ENCODE peak calls at places on chromosomes 1 and 21, in seven cellular contexts. One of them, this sample, is unnamed.

GRCh38 chr1:211501671-211502413 is 9.9 kb upstream of the RD3 start:
- DNase-seq in kidney tubule cell: no peak
- DNase-seq in DMS 273 treated with DMSO at 0.1 percent for 48 hours: no peak
- DNase-seq in NCI-H2107: no peak
- DNase-seq in stimulated activated CD4-positive, alpha-beta T cell treated with anti-CD3 and anti-CD28 coated beads, Interleukin-2, amount 100 ng/mL, for 24 hours: no peak
- DNase-seq in GM03348: no peak
- DNase-seq in mammary epithelial cell: no peak
- DNase-seq in this sample: no peak

GRCh38 chr1:177256153-177256814 is 85.5 kb downstream of the BRINP2 start:
- DNase-seq in NCI-H2107: peak
- DNase-seq in DMS 273 treated with DMSO at 0.1 percent for 48 hours: no peak
- DNase-seq in stimulated activated CD4-positive, alpha-beta T cell treated with anti-CD3 and anti-CD28 coated beads, Interleukin-2, amount 100 ng/mL, for 24 hours: peak
- DNase-seq in GM03348: peak
- DNase-seq in kidney tubule cell: peak
- DNase-seq in mammary epithelial cell: peak
- DNase-seq in this sample: peak

GRCh38 chr1:75203415-75204277 is 69.5 kb downstream of the LHX8 start:
- DNase-seq in mammary epithelial cell: peak
- DNase-seq in GM03348: peak
- DNase-seq in NCI-H2107: no peak
- DNase-seq in stimulated activated CD4-positive, alpha-beta T cell treated with anti-CD3 and anti-CD28 coated beads, Interleukin-2, amount 100 ng/mL, for 24 hours: no peak
- DNase-seq in kidney tubule cell: peak
- DNase-seq in DMS 273 treated with DMSO at 0.1 percent for 48 hours: peak
- DNase-seq in this sample: no peak

GRCh38 chr1:211591980-211592493 is 13.1 kb upstream of the SLC30A1 start:
- DNase-seq in GM03348: peak
- DNase-seq in NCI-H2107: no peak
- DNase-seq in DMS 273 treated with DMSO at 0.1 percent for 48 hours: no peak
- DNase-seq in stimulated activated CD4-positive, alpha-beta T cell treated with anti-CD3 and anti-CD28 coated beads, Interleukin-2, amount 100 ng/mL, for 24 hours: no peak
- DNase-seq in kidney tubule cell: peak
- DNase-seq in mammary epithelial cell: peak
- DNase-seq in this sample: no peak

GRCh38 chr1:244919320-244920282 is 55.3 kb upstream of the HNRNPU start:
- DNase-seq in GM03348: no peak
- DNase-seq in kidney tubule cell: no peak
- DNase-seq in stimulated activated CD4-positive, alpha-beta T cell treated with anti-CD3 and anti-CD28 coated beads, Interleukin-2, amount 100 ng/mL, for 24 hours: no peak
- DNase-seq in NCI-H2107: no peak
- DNase-seq in DMS 273 treated with DMSO at 0.1 percent for 48 hours: no peak
- DNase-seq in mammary epithelial cell: no peak
- DNase-seq in this sample: no peak

GRCh38 chr21:37153193-37153934 is 80.3 kb downstream of the TTC3 start:
- DNase-seq in mammary epithelial cell: no peak
- DNase-seq in NCI-H2107: no peak
- DNase-seq in kidney tubule cell: no peak
- DNase-seq in GM03348: peak
- DNase-seq in DMS 273 treated with DMSO at 0.1 percent for 48 hours: no peak
- DNase-seq in stimulated activated CD4-positive, alpha-beta T cell treated with anti-CD3 and anti-CD28 coated beads, Interleukin-2, amount 100 ng/mL, for 24 hours: no peak
- DNase-seq in this sample: no peak

GRCh38 chr1:98210064-98210463 is 289.2 kb upstream of the DPYD start:
- DNase-seq in GM03348: peak
- DNase-seq in DMS 273 treated with DMSO at 0.1 percent for 48 hours: no peak
- DNase-seq in NCI-H2107: no peak
- DNase-seq in stimulated activated CD4-positive, alpha-beta T cell treated with anti-CD3 and anti-CD28 coated beads, Interleukin-2, amount 100 ng/mL, for 24 hours: no peak
- DNase-seq in mammary epithelial cell: no peak
- DNase-seq in kidney tubule cell: peak
- DNase-seq in this sample: no peak

GRCh38 chr1:182752827-182753104 is 36.8 kb upstream of the NPL start:
- DNase-seq in mammary epithelial cell: no peak
- DNase-seq in GM03348: no peak
- DNase-seq in NCI-H2107: no peak
- DNase-seq in kidney tubule cell: no peak
- DNase-seq in stimulated activated CD4-positive, alpha-beta T cell treated with anti-CD3 and anti-CD28 coated beads, Interleukin-2, amount 100 ng/mL, for 24 hours: no peak
- DNase-seq in DMS 273 treated with DMSO at 0.1 percent for 48 hours: no peak
- DNase-seq in this sample: no peak

GRCh38 chr1:150152772-150153461 is 3.2 kb downstream of the PLEKHO1 start:
- DNase-seq in mammary epithelial cell: no peak
- DNase-seq in DMS 273 treated with DMSO at 0.1 percent for 48 hours: no peak
- DNase-seq in stimulated activated CD4-positive, alpha-beta T cell treated with anti-CD3 and anti-CD28 coated beads, Interleukin-2, amount 100 ng/mL, for 24 hours: no peak
- DNase-seq in NCI-H2107: no peak
- DNase-seq in kidney tubule cell: peak
- DNase-seq in GM03348: peak
- DNase-seq in this sample: peak

GRCh38 chr21:42040411-42041180 is 30.4 kb upstream of the ZBTB21 start:
- DNase-seq in DMS 273 treated with DMSO at 0.1 percent for 48 hours: no peak
- DNase-seq in stimulated activated CD4-positive, alpha-beta T cell treated with anti-CD3 and anti-CD28 coated beads, Interleukin-2, amount 100 ng/mL, for 24 hours: no peak
- DNase-seq in mammary epithelial cell: peak
- DNase-seq in GM03348: peak
- DNase-seq in kidney tubule cell: peak
- DNase-seq in NCI-H2107: no peak
- DNase-seq in this sample: peak

GRCh38 chr1:32623775-32624174 is 26.6 kb downstream of the ZBTB8OS start:
- DNase-seq in NCI-H2107: no peak
- DNase-seq in kidney tubule cell: no peak
- DNase-seq in GM03348: no peak
- DNase-seq in mammary epithelial cell: no peak
- DNase-seq in DMS 273 treated with DMSO at 0.1 percent for 48 hours: no peak
- DNase-seq in stimulated activated CD4-positive, alpha-beta T cell treated with anti-CD3 and anti-CD28 coated beads, Interleukin-2, amount 100 ng/mL, for 24 hours: peak
- DNase-seq in this sample: no peak

GRCh38 chr1:115456441-115456961 is 118.5 kb upstream of the NGF start:
- DNase-seq in DMS 273 treated with DMSO at 0.1 percent for 48 hours: no peak
- DNase-seq in kidney tubule cell: peak
- DNase-seq in NCI-H2107: no peak
- DNase-seq in GM03348: peak
- DNase-seq in stimulated activated CD4-positive, alpha-beta T cell treated with anti-CD3 and anti-CD28 coated beads, Interleukin-2, amount 100 ng/mL, for 24 hours: no peak
- DNase-seq in mammary epithelial cell: no peak
- DNase-seq in this sample: no peak

GRCh38 chr1:117060441-117061317 is 553 bp downstream of the TTF2 start:
- DNase-seq in kidney tubule cell: peak
- DNase-seq in GM03348: peak
- DNase-seq in mammary epithelial cell: peak
- DNase-seq in stimulated activated CD4-positive, alpha-beta T cell treated with anti-CD3 and anti-CD28 coated beads, Interleukin-2, amount 100 ng/mL, for 24 hours: no peak
- DNase-seq in DMS 273 treated with DMSO at 0.1 percent for 48 hours: no peak
- DNase-seq in NCI-H2107: no peak
- DNase-seq in this sample: no peak

GRCh38 chr1:244807138-244807537 is 28.3 kb upstream of the COX20 start:
- DNase-seq in kidney tubule cell: no peak
- DNase-seq in NCI-H2107: no peak
- DNase-seq in GM03348: no peak
- DNase-seq in stimulated activated CD4-positive, alpha-beta T cell treated with anti-CD3 and anti-CD28 coated beads, Interleukin-2, amount 100 ng/mL, for 24 hours: no peak
- DNase-seq in mammary epithelial cell: no peak
- DNase-seq in DMS 273 treated with DMSO at 0.1 percent for 48 hours: no peak
- DNase-seq in this sample: no peak

GRCh38 chr1:41240806-41241747 is 1.0 kb downstream of the SCMH1 start:
- DNase-seq in kidney tubule cell: peak
- DNase-seq in NCI-H2107: no peak
- DNase-seq in stimulated activated CD4-positive, alpha-beta T cell treated with anti-CD3 and anti-CD28 coated beads, Interleukin-2, amount 100 ng/mL, for 24 hours: peak
- DNase-seq in mammary epithelial cell: peak
- DNase-seq in DMS 273 treated with DMSO at 0.1 percent for 48 hours: peak
- DNase-seq in GM03348: peak
- DNase-seq in this sample: peak

GRCh38 chr1:1298861-1299685 is 8.7 kb downstream of the ACAP3 start:
- DNase-seq in NCI-H2107: no peak
- DNase-seq in stimulated activated CD4-positive, alpha-beta T cell treated with anti-CD3 and anti-CD28 coated beads, Interleukin-2, amount 100 ng/mL, for 24 hours: no peak
- DNase-seq in mammary epithelial cell: no peak
- DNase-seq in DMS 273 treated with DMSO at 0.1 percent for 48 hours: peak
- DNase-seq in kidney tubule cell: no peak
- DNase-seq in GM03348: no peak
- DNase-seq in this sample: no peak

GRCh38 chr1:234912541-234913312 is 215.9 kb downstream of the TOMM20 start:
- DNase-seq in stimulated activated CD4-positive, alpha-beta T cell treated with anti-CD3 and anti-CD28 coated beads, Interleukin-2, amount 100 ng/mL, for 24 hours: no peak
- DNase-seq in GM03348: no peak
- DNase-seq in NCI-H2107: no peak
- DNase-seq in DMS 273 treated with DMSO at 0.1 percent for 48 hours: no peak
- DNase-seq in mammary epithelial cell: no peak
- DNase-seq in kidney tubule cell: peak
- DNase-seq in this sample: no peak

GRCh38 chr1:33641099-33641830 is 168.8 kb downstream of the ZSCAN20 start:
- DNase-seq in DMS 273 treated with DMSO at 0.1 percent for 48 hours: no peak
- DNase-seq in mammary epithelial cell: peak
- DNase-seq in NCI-H2107: no peak
- DNase-seq in GM03348: peak
- DNase-seq in stimulated activated CD4-positive, alpha-beta T cell treated with anti-CD3 and anti-CD28 coated beads, Interleukin-2, amount 100 ng/mL, for 24 hours: no peak
- DNase-seq in kidney tubule cell: peak
- DNase-seq in this sample: no peak

GRCh38 chr1:12424793-12425192 is 193.2 kb downstream of the DHRS3 start:
- DNase-seq in DMS 273 treated with DMSO at 0.1 percent for 48 hours: no peak
- DNase-seq in NCI-H2107: no peak
- DNase-seq in GM03348: no peak
- DNase-seq in kidney tubule cell: no peak
- DNase-seq in stimulated activated CD4-positive, alpha-beta T cell treated with anti-CD3 and anti-CD28 coated beads, Interleukin-2, amount 100 ng/mL, for 24 hours: no peak
- DNase-seq in mammary epithelial cell: no peak
- DNase-seq in this sample: no peak

This sample was measured in lower lobe of right lung.